ENCODE peak calls at places on chromosomes 11 and 22, in eight cellular contexts. H, L, C, R, B, I, W and O are unnamed samples.

GRCh38 chr22:31650391-31650790 is 11.6 kb downstream of the PISD start:
- DNase-seq in W (no peak), B (peak; percentile 85), H (no peak), C (peak; percentile 85), L (no peak), I (peak; percentile 89), R (no peak), O (no peak)

GRCh38 chr22:48734961-48735360 is 1092.7 kb downstream of the BRD1 start:
- DNase-seq in I (no peak), B (no peak), L (no peak), C (no peak), R (no peak), H (no peak), W (no peak), O (no peak)

GRCh38 chr11:34773826-34774225 is 142.4 kb downstream of the APIP start:
- DNase-seq in I (peak; percentile 23), W (no peak), C (peak; percentile 84), H (no peak), B (no peak), R (no peak), L (no peak), O (no peak)

GRCh38 chr11:8331767-8332166 is 68.1 kb upstream of the LMO1 start:
- DNase-seq in I (no peak), B (no peak), H (no peak), W (no peak), L (no peak), C (peak; percentile 39), R (no peak), O (no peak)

GRCh38 chr22:46612904-46613605 is 7.1 kb upstream of the GRAMD4 start:
- DNase-seq in R (no peak), B (no peak), I (no peak), L (no peak), W (peak; percentile 15), C (no peak), H (no peak), O (peak; percentile 84)

GRCh38 chr11:26187639-26188038 is 144.3 kb upstream of the ANO3 start:
- DNase-seq in L (no peak), I (peak; percentile 82), H (no peak), W (peak; percentile 4), C (peak; percentile 70), B (peak; percentile 73), R (no peak), O (no peak)

GRCh38 chr11:112525270-112525669 is 264.6 kb upstream of the PLET1 start:
- DNase-seq in H (no peak), B (peak; percentile 35), W (no peak), I (no peak), R (no peak), C (peak; percentile 12), L (no peak), O (peak; percentile 64)

GRCh38 chr22:17971711-17972110 is 52.6 kb downstream of the MICAL3 start:
- DNase-seq in R (no peak), I (no peak), L (no peak), H (no peak), C (no peak), B (no peak), W (no peak), O (no peak)

GRCh38 chr11:70471254-70471653 is 72.9 kb downstream of the CTTN start:
- DNase-seq in W (peak; percentile 35), R (peak; percentile 47), B (no peak), I (no peak), C (no peak), H (peak; percentile 23), L (peak; percentile 75), O (peak; percentile 11)

GRCh38 chr11:15969281-15969680 is 387.1 kb downstream of the SOX6 start:
- DNase-seq in B (peak; percentile 87), H (no peak), C (peak; percentile 86), L (no peak), I (peak; percentile 93), W (peak; percentile 85), R (no peak), O (peak; percentile 7)

GRCh38 chr11:108496643-108497256 is 1.4 kb downstream of the POGLUT3 start:
- DNase-seq in L (no peak), R (no peak), W (no peak), B (no peak), C (peak; percentile 52), H (no peak), I (peak; percentile 31), O (no peak)

GRCh38 chr11:44775366-44776356 is 48.9 kb downstream of the TSPAN18 start:
- DNase-seq in R (peak; percentile 51), H (peak; percentile 69), C (peak; percentile 26), I (peak; percentile 28), L (peak; percentile 85), W (peak; percentile 60), B (peak; percentile 32), O (peak; percentile 58)

GRCh38 chr11:95505927-95506426 is 275.0 kb upstream of the SESN3 start:
- DNase-seq in C (peak; percentile 91), R (no peak), L (no peak), H (no peak), I (peak; percentile 52), W (no peak), B (peak; percentile 74), O (no peak)

GRCh38 chr22:17369553-17370035 is 334 bp downstream of the CECR2 start:
- DNase-seq in B (no peak), R (peak; percentile 30), H (no peak), L (peak; percentile 56), C (no peak), I (no peak), W (no peak), O (no peak)

DNA sequence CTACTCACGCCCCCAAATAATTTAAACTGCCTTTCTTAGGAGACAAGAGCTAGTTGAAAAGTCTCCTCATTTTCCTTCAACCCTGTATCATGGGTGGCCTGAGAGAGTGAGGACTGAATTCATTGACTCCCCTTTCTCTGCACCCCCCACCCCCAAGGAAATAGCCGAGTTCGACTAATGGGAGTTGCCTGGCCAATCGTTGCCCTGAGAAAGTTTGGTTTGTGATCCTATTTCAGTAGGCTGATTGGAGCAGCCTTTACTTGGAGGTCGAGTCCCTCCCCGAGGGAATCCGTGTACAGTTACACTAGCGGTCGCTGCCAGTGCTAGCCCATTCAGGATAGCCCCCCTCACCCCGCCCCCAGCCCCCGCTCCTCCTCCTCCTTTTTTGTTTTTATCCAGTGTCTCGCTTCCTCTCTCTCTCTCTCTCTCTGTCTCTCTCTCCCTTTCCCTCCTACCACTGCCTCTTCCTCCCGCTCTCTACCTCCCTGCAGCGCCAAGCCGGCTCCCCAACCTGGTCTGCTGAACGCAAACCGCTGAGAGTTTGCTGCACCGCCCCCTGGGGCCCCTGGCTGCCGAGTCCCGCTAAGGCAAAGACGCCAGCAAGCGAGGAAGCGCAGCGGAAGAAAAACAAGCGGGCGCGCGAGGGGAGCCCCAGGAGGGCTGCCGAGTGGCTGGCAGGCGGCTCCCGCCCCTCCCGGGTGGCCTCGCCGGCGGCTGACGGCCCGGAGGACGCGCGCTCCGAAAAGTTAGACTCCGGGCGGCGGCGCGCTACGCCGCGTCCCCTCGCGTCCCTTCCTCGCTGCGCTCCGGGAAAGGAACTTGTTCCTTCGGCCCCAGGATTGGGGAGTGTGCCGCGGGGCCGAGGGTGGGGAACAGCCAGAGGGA is at the start of gene GRAMD1B:
- DNase-seq in B (no peak), L (peak; percentile 93), R (no peak), W (peak; percentile 66), C (peak; percentile 83), I (peak; percentile 90), H (no peak), O (peak; percentile 93)
- TF ChIP-seq CTCF in B (no peak), L (no peak), R (no peak), W (peak; percentile 25), C (no peak), I (peak; percentile 21), H (no peak), O (peak; percentile 49)

DNA sequence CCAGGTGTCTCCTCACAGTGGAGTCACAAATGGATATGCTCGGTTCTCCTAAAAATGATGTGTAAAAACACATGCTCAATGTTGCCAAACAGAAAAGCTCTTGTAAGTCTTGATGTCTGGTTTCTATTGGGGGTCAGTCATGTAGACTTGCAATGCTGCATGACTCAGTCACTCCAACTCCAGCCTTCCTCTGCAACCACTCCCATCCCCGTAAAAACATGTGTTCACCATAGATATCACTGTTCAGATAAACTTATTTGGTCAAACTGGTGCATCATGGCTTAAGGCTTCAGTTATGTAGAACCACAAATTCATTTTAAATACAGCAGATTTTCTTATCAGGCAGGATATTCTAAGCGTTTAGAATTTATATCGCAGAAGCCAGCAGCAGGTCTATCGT is 298.4 kb upstream of the LUZP2 start:
- DNase-seq in I (peak; percentile 41), R (no peak), W (peak; percentile 5), L (no peak), C (peak; percentile 32), B (no peak), H (no peak), O (no peak)
- H2AFZ ChIP-seq in I (no peak overlapping the region), R (no peak overlapping the region), W (peak overlapping the region; percentile 24), L (no peak overlapping the region), C (no peak overlapping the region), B (no peak overlapping the region), H (no peak overlapping the region), O (no peak overlapping the region)

DNA sequence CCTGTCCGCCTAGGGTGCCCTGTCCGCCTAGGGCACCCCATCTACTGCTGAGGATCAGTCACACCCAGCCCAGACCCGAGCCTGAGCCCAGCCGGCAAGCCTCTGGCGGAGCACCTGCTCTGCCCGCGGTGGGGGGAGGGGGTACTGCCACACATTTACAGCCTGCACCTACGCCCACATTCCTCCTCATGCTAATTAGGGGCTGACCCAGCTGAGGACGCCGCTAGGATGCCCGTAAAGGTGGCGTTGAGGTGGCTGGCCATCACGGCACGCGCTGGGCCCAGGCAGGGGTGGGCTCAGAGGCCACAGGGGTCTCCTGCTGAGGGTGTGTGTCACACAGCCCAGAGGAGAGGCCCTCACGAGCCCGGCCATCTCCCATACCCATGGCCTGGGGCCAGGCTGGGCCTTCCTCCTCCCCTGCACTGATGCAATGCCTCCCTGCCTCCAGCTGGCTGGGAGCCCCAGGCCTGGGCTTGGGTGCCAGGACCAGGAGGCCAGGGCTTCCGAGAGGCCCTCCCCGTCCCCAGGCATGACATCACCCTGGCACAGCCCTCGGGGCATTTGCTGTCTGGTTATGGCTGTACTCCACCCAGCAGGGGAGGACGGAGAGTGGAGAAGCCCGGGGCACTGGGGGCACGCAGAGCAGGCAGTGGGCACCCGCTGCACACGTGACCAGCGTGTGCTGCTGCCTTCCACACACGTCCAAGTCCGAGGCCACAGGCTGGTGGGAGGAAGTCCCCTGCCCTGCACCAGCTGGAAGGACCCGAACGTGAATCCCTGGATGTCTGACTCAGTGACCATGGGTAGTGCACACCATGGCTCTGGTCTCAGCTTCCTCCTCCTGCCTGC is 12.7 kb downstream of the DUSP8 start:
- DNase-seq in C (peak; percentile 69), W (no peak), L (peak; percentile 74), B (peak; percentile 54), H (no peak), R (no peak), I (peak; percentile 66), O (no peak)
- H3K4me2 ChIP-seq in C (no peak overlapping the region), W (no peak overlapping the region), L (no peak overlapping the region), B (peak overlapping the region; percentile 47), H (peak overlapping the region; percentile 41), R (no peak overlapping the region), I (no peak overlapping the region), O (no peak overlapping the region)

DNA sequence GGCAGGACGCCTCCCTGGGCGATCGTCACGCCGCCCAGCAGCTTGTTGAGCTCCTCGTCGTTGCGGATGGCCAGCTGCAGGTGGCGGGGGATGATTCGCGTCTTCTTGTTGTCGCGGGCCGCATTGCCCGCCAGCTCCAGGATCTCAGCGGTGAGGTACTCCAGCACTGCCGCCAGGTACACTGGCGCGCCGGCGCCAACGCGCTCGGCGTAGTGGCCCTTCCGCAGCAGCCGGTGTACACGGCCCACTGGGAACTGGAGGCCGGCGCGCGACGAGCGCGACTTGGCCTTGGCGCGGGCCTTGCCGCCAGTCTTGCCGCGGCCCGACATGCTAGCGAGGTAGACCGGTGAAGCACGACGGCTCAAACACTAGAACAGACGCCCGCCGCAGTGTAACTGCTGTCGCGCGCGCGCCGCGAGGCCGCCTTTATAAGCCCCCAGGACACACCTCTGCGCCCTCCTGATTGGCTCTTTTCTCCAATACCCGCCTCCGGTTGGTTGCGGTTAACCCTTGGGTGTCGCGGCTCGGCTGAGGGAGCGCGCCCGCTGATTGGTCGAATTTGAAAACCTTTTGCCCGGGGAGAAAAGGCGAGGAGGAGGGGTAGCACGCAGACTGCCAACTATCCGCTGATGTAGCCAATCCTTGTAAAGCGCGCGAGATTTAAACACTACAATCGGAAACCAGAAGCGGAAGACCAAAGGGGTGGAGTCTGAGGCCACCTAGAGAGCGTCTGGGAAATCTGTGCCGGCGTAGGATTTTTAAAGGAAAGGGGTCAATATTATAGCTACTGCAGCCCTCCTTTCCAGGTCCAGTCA is 6.4 kb downstream of the DPAGT1 start:
- DNase-seq in H (peak; percentile 99), C (peak; percentile 99), L (peak; percentile 100), R (peak; percentile 99), W (peak; percentile 100), I (peak; percentile 99), B (peak; percentile 99), O (peak; percentile 100)
- TF ChIP-seq CTCF in H (no peak), C (peak; percentile 4), L (peak; percentile 27), R (peak; percentile 22), W (peak; percentile 1), I (no peak), B (no peak), O (peak; percentile 25)